ENCODE peak calls at places on chromosomes 7 and 10, in six cellular contexts. C, B, M, X, L and K are unnamed samples.

GRCh38 chr10:1368772-1369171 is 312.6 kb downstream of the WDR37 start:
- DNase-seq in X (peak; percentile 19), C (no peak), M (peak; percentile 66), L (peak; percentile 49), B (no peak), K (peak; percentile 95)

GRCh38 chr10:97399843-97400545 is 1.1 kb downstream of the RRP12 start:
- DNase-seq in C (no peak), B (no peak), X (no peak), M (no peak), L (peak; percentile 79), K (no peak)

GRCh38 chr10:79237801-79238520 is 109.3 kb upstream of the PPIF start:
- DNase-seq in B (no peak), C (no peak), L (no peak), X (no peak), M (no peak), K (no peak)

GRCh38 chr7:30182186-30182585 is 47.4 kb downstream of the MTURN start:
- DNase-seq in M (no peak), X (no peak), C (no peak), B (no peak), L (no peak), K (no peak)

GRCh38 chr10:48266528-48266927 is 8.0 kb downstream of the FRMPD2 start:
- DNase-seq in X (no peak), M (no peak), B (no peak), L (no peak), C (no peak), K (no peak)

GRCh38 chr7:139108256-139109187 is 998 bp downstream of the ZC3HAV1 start:
- DNase-seq in C (no peak), B (no peak), X (peak; percentile 59), M (peak; percentile 77), L (peak; percentile 51), K (no peak)

GRCh38 chr10:95560288-95561199 is 627 bp downstream of the SORBS1 start:
- DNase-seq in L (peak; percentile 27), B (peak; percentile 21), C (no peak), M (peak; percentile 79), X (peak; percentile 13), K (no peak)

GRCh38 chr7:2734761-2735571 is 47.0 kb downstream of the AMZ1 start:
- DNase-seq in X (no peak), M (peak; percentile 72), C (no peak), L (no peak), B (no peak), K (no peak)

GRCh38 chr7:12954374-12954773 is 266.9 kb downstream of the ARL4A start:
- DNase-seq in M (no peak), C (no peak), X (no peak), L (no peak), B (no peak), K (no peak)

GRCh38 chr7:5443678-5444077 is 20.0 kb upstream of the TNRC18 start:
- DNase-seq in L (peak; percentile 1), M (no peak), B (no peak), X (no peak), C (no peak), K (no peak)

GRCh38 chr10:52871191-52871843 is 98.7 kb upstream of the MBL2 start:
- DNase-seq in L (no peak), B (no peak), X (no peak), C (no peak), M (no peak), K (no peak)

GRCh38 chr7:112828696-112829095 is 38.5 kb upstream of the TMEM168 start:
- DNase-seq in L (no peak), X (no peak), B (no peak), M (no peak), C (no peak), K (no peak)

GRCh38 chr10:59575269-59575668 is 134.4 kb downstream of the SLC16A9 start:
- DNase-seq in C (no peak), B (no peak), X (no peak), M (no peak), L (no peak), K (no peak)

GRCh38 chr7:156177396-156178055 is 365.3 kb upstream of the SHH start:
- DNase-seq in L (no peak), C (no peak), B (no peak), X (no peak), M (peak; percentile 24), K (no peak)

GRCh38 chr10:86944471-86944870 is 12.9 kb downstream of the MMRN2 start:
- DNase-seq in B (no peak), M (no peak), X (no peak), C (no peak), L (no peak), K (no peak)

GRCh38 chr7:151905766-151906165 is 28.9 kb upstream of the PRKAG2 start:
- DNase-seq in B (no peak), C (no peak), M (peak; percentile 9), L (no peak), X (no peak), K (no peak)

GRCh38 chr10:71981024-71981867 is 17.1 kb downstream of the CHST3 start:
- DNase-seq in M (no peak), L (no peak), X (no peak), B (no peak), C (no peak), K (no peak)

GRCh38 chr7:106598663-106599342 is 62.2 kb downstream of the CCDC71L start:
- DNase-seq in M (peak; percentile 76), C (no peak), B (peak; percentile 54), L (peak; percentile 83), X (peak; percentile 48), K (no peak)

GRCh38 chr7:28037220-28038010 is 143.2 kb downstream of the JAZF1 start:
- DNase-seq in X (no peak), C (peak; percentile 91), B (no peak), M (no peak), L (no peak), K (no peak)

GRCh38 chr7:154497751-154498150 is 445.6 kb downstream of the DPP6 start:
- DNase-seq in M (no peak), X (no peak), L (no peak), C (no peak), B (no peak), K (no peak)

GRCh38 chr7:101231644-101232043 is 6.0 kb downstream of the CLDN15 start:
- DNase-seq in M (no peak), C (no peak), X (no peak), B (no peak), L (no peak), K (no peak)

GRCh38 chr7:70657532-70657931 is 474.4 kb upstream of the GALNT17 start:
- DNase-seq in C (no peak), M (no peak), X (no peak), B (no peak), L (no peak), K (no peak)

GRCh38 chr7:91772100-91772794 is 108.3 kb downstream of the MTERF1 start:
- DNase-seq in M (no peak), C (no peak), X (no peak), L (no peak), B (no peak), K (no peak)

GRCh38 chr7:24477807-24478655 is 95.2 kb upstream of the PALS2 start:
- DNase-seq in C (peak; percentile 66), X (no peak), M (no peak), B (no peak), L (no peak), K (no peak)

GRCh38 chr10:16611037-16611436 is 89.4 kb upstream of the C1QL3 start:
- DNase-seq in L (no peak), X (no peak), C (no peak), M (no peak), B (no peak), K (no peak)

GRCh38 chr10:126350216-126350992 is 37.9 kb downstream of the ADAM12 start:
- DNase-seq in L (no peak), C (no peak), X (no peak), M (no peak), B (no peak), K (no peak)

GRCh38 chr7:42023216-42023724 is 213.7 kb downstream of the GLI3 start:
- DNase-seq in M (no peak), C (no peak), B (no peak), X (no peak), L (no peak), K (no peak)